ENCODE peak calls at places on chromosome 4, in five cellular contexts. One of them, this sample, is unnamed.

GRCh38 chr4:186416451-186417060 is 138.8 kb downstream of the MTNR1A start:
- DNase-seq in Right ventricle myocardium inferior: no peak
- DNase-seq in COR-L47: no peak
- DNase-seq in Caki2: no peak
- DNase-seq in GM23248: no peak
- DNase-seq in this sample: no peak

GRCh38 chr4:85747871-85748491 is 273.0 kb downstream of the ARHGAP24 start:
- DNase-seq in Right ventricle myocardium inferior: no peak
- DNase-seq in COR-L47: peak; percentile 78
- DNase-seq in Caki2: peak; percentile 44
- DNase-seq in GM23248: peak; percentile 80
- DNase-seq in this sample: peak; percentile 3

GRCh38 chr4:128386761-128387599 is 99.4 kb upstream of the PGRMC2 start:
- DNase-seq in Right ventricle myocardium inferior: peak; percentile 89
- DNase-seq in COR-L47: peak; percentile 89
- DNase-seq in Caki2: peak; percentile 99
- DNase-seq in GM23248: peak; percentile 98
- DNase-seq in this sample: no peak

GRCh38 chr4:184439856-184440592 is 34.3 kb downstream of the IRF2 start:
- DNase-seq in Right ventricle myocardium inferior: peak; percentile 61
- DNase-seq in COR-L47: no peak
- DNase-seq in Caki2: no peak
- DNase-seq in GM23248: no peak
- DNase-seq in this sample: no peak

GRCh38 chr4:85474818-85475630 is at the start of gene ARHGAP24:
- DNase-seq in Right ventricle myocardium inferior: peak; percentile 92
- DNase-seq in COR-L47: peak; percentile 89
- DNase-seq in Caki2: peak; percentile 72
- DNase-seq in GM23248: peak; percentile 96
- DNase-seq in this sample: peak; percentile 77

GRCh38 chr4:38711066-38711465 is 47.1 kb downstream of the KLF3 start:
- DNase-seq in Right ventricle myocardium inferior: no peak
- DNase-seq in COR-L47: no peak
- DNase-seq in Caki2: no peak
- DNase-seq in GM23248: no peak
- DNase-seq in this sample: no peak

GRCh38 chr4:188341428-188341827 is 202.2 kb downstream of the TRIML1 start:
- DNase-seq in Right ventricle myocardium inferior: no peak
- DNase-seq in COR-L47: no peak
- DNase-seq in Caki2: no peak
- DNase-seq in GM23248: no peak
- DNase-seq in this sample: no peak

GRCh38 chr4:27084685-27085356 is 224.2 kb downstream of the STIM2 start:
- DNase-seq in Right ventricle myocardium inferior: no peak
- DNase-seq in COR-L47: peak; percentile 39
- DNase-seq in Caki2: no peak
- DNase-seq in GM23248: peak; percentile 26
- DNase-seq in this sample: peak; percentile 32

GRCh38 chr4:150986085-150986484 is 29.0 kb downstream of the LRBA start:
- DNase-seq in Right ventricle myocardium inferior: no peak
- DNase-seq in COR-L47: no peak
- DNase-seq in Caki2: no peak
- DNase-seq in GM23248: no peak
- DNase-seq in this sample: no peak

GRCh38 chr4:140382732-140383131 is 9.3 kb downstream of the SCOC start:
- DNase-seq in Right ventricle myocardium inferior: no peak
- DNase-seq in COR-L47: no peak
- DNase-seq in Caki2: no peak
- DNase-seq in GM23248: no peak
- DNase-seq in this sample: no peak

GRCh38 chr4:8506373-8507250 is 66.0 kb downstream of the TRMT44 start:
- DNase-seq in Right ventricle myocardium inferior: peak; percentile 79
- DNase-seq in COR-L47: no peak
- DNase-seq in Caki2: no peak
- DNase-seq in GM23248: peak; percentile 96
- DNase-seq in this sample: no peak

GRCh38 chr4:155033604-155034003 is 174.8 kb upstream of the NPY2R start:
- DNase-seq in Right ventricle myocardium inferior: no peak
- DNase-seq in COR-L47: no peak
- DNase-seq in Caki2: no peak
- DNase-seq in GM23248: no peak
- DNase-seq in this sample: no peak

GRCh38 chr4:152352645-152353116 is 183.2 kb downstream of the FBXW7 start:
- DNase-seq in Right ventricle myocardium inferior: no peak
- DNase-seq in COR-L47: peak; percentile 88
- DNase-seq in Caki2: peak; percentile 86
- DNase-seq in GM23248: peak; percentile 96
- DNase-seq in this sample: peak; percentile 83

GRCh38 chr4:156298230-156298629 is 344.6 kb upstream of the CTSO start:
- DNase-seq in Right ventricle myocardium inferior: peak; percentile 17
- DNase-seq in COR-L47: peak; percentile 82
- DNase-seq in Caki2: peak; percentile 21
- DNase-seq in GM23248: peak; percentile 92
- DNase-seq in this sample: no peak

GRCh38 chr4:177558995-177559394 is 116.8 kb upstream of the AGA start:
- DNase-seq in Right ventricle myocardium inferior: no peak
- DNase-seq in COR-L47: peak; percentile 41
- DNase-seq in Caki2: no peak
- DNase-seq in GM23248: no peak
- DNase-seq in this sample: peak; percentile 44

GRCh38 chr4:6250984-6251295 is 18.7 kb upstream of the WFS1 start:
- DNase-seq in Right ventricle myocardium inferior: no peak
- DNase-seq in COR-L47: no peak
- DNase-seq in Caki2: no peak
- DNase-seq in GM23248: no peak
- DNase-seq in this sample: no peak

GRCh38 chr4:59644765-59645164 is 1555.4 kb upstream of the ADGRL3 start:
- DNase-seq in Right ventricle myocardium inferior: no peak
- DNase-seq in COR-L47: no peak
- DNase-seq in Caki2: no peak
- DNase-seq in GM23248: no peak
- DNase-seq in this sample: no peak

GRCh38 chr4:164357957-164358356 is 396.0 kb upstream of the SMIM31 start:
- DNase-seq in Right ventricle myocardium inferior: no peak
- DNase-seq in COR-L47: no peak
- DNase-seq in Caki2: no peak
- DNase-seq in GM23248: no peak
- DNase-seq in this sample: no peak

GRCh38 chr4:4766570-4766969 is 92.9 kb upstream of the MSX1 start:
- DNase-seq in Right ventricle myocardium inferior: no peak
- DNase-seq in COR-L47: no peak
- DNase-seq in Caki2: no peak
- DNase-seq in GM23248: no peak
- DNase-seq in this sample: no peak

GRCh38 chr4:94714761-94715160 is 43.0 kb upstream of the BMPR1B start:
- DNase-seq in Right ventricle myocardium inferior: no peak
- DNase-seq in COR-L47: no peak
- DNase-seq in Caki2: no peak
- DNase-seq in GM23248: peak; percentile 91
- DNase-seq in this sample: no peak

GRCh38 chr4:83490876-83491450 is 6.1 kb upstream of the ABRAXAS1 start:
- DNase-seq in Right ventricle myocardium inferior: no peak
- DNase-seq in COR-L47: no peak
- DNase-seq in Caki2: peak; percentile 19
- DNase-seq in GM23248: peak; percentile 62
- DNase-seq in this sample: no peak

GRCh38 chr4:1075809-1076524 is 37.4 kb downstream of the RNF212 start:
- DNase-seq in Right ventricle myocardium inferior: peak; percentile 23
- DNase-seq in COR-L47: no peak
- DNase-seq in Caki2: no peak
- DNase-seq in GM23248: no peak
- DNase-seq in this sample: no peak

GRCh38 chr4:121138014-121138413 is 26.1 kb downstream of the TNIP3 start:
- DNase-seq in Right ventricle myocardium inferior: no peak
- DNase-seq in COR-L47: no peak
- DNase-seq in Caki2: no peak
- DNase-seq in GM23248: no peak
- DNase-seq in this sample: no peak

GRCh38 chr4:90171491-90171890 is 44.3 kb downstream of the CCSER1 start:
- DNase-seq in Right ventricle myocardium inferior: no peak
- DNase-seq in COR-L47: no peak
- DNase-seq in Caki2: no peak
- DNase-seq in GM23248: no peak
- DNase-seq in this sample: no peak

GRCh38 chr4:70992354-70992753 is 1.1 kb upstream of the DCK start:
- DNase-seq in Right ventricle myocardium inferior: no peak
- DNase-seq in COR-L47: peak; percentile 38
- DNase-seq in Caki2: no peak
- DNase-seq in GM23248: no peak
- DNase-seq in this sample: no peak

GRCh38 chr4:80614319-80614718 is 278.8 kb downstream of the CFAP299 start:
- DNase-seq in Right ventricle myocardium inferior: no peak
- DNase-seq in COR-L47: no peak
- DNase-seq in Caki2: no peak
- DNase-seq in GM23248: no peak
- DNase-seq in this sample: no peak

This sample was measured in NCI-H524 treated with DMSO at 0.1 percent for 48 hours.